ENCODE peak calls at places on chromosome 21, in six cellular contexts. J is IMR-90, X is H9, N is mesendoderm, D is mesenchymal stem cell, F is H1. H is an unnamed sample.

GRCh38 chr21:26125433-26126167 is 45.0 kb downstream of the APP start:
- DNase-seq in J (peak; percentile 28), X (no peak), N (peak; percentile 34), D (no peak), F (no peak), H (no peak)

GRCh38 chr21:41133896-41134522 is 34.0 kb upstream of the BACE2 start:
- DNase-seq in J (peak; percentile 54), X (no peak), N (peak; percentile 60), D (peak; percentile 3), F (no peak), H (peak; percentile 20)

GRCh38 chr21:38041493-38041892 is 125.2 kb upstream of the KCNJ6 start:
- DNase-seq in J (no peak), X (peak; percentile 32), N (peak; percentile 16), D (no peak), F (no peak), H (no peak)

GRCh38 chr21:44505673-44506278 is 34.2 kb downstream of the KRTAP10-1 start:
- DNase-seq in J (no peak), X (no peak), N (no peak), D (no peak), F (no peak), H (no peak)

GRCh38 chr21:31543191-31543590 is 116.3 kb upstream of the SOD1 start:
- DNase-seq in J (peak; percentile 86), X (no peak), N (no peak), D (peak; percentile 15), F (no peak), H (no peak)

GRCh38 chr21:31977816-31978215 is 105.0 kb downstream of the HUNK start:
- DNase-seq in J (no peak), X (no peak), N (no peak), D (no peak), F (no peak), H (no peak)

GRCh38 chr21:33368124-33368523 is 35.1 kb upstream of the IFNGR2 start:
- DNase-seq in J (no peak), X (no peak), N (no peak), D (no peak), F (peak; percentile 42), H (no peak)

GRCh38 chr21:31710586-31710985 is 21.3 kb downstream of the SCAF4 start:
- DNase-seq in J (peak; percentile 82), X (no peak), N (no peak), D (no peak), F (no peak), H (no peak)

GRCh38 chr21:31760931-31761330 is 29.0 kb upstream of the SCAF4 start:
- DNase-seq in J (no peak), X (no peak), N (no peak), D (no peak), F (no peak), H (no peak)

GRCh38 chr21:46424621-46425020 is 34.1 kb upstream of the DIP2A start:
- DNase-seq in J (no peak), X (no peak), N (no peak), D (no peak), F (no peak), H (no peak)

GRCh38 chr21:46424062-46424591 is 34.6 kb upstream of the DIP2A start:
- DNase-seq in J (no peak), X (no peak), N (peak; percentile 18), D (no peak), F (no peak), H (no peak)

GRCh38 chr21:46422636-46423241 is 36.0 kb upstream of the DIP2A start:
- DNase-seq in J (no peak), X (no peak), N (no peak), D (no peak), F (no peak), H (no peak)

GRCh38 chr21:46425061-46425460 is 33.6 kb upstream of the DIP2A start:
- DNase-seq in J (no peak), X (no peak), N (no peak), D (no peak), F (no peak), H (no peak)

GRCh38 chr21:46423546-46424061 is 35.1 kb upstream of the DIP2A start:
- DNase-seq in J (no peak), X (no peak), N (peak; percentile 57), D (no peak), F (no peak), H (no peak)
- H2BK15ac ChIP-seq in J (no peak overlapping the region), X (no peak overlapping the region), N (no peak overlapping the region), D (no peak overlapping the region), F (no peak overlapping the region), H (no peak overlapping the region)

DNA sequence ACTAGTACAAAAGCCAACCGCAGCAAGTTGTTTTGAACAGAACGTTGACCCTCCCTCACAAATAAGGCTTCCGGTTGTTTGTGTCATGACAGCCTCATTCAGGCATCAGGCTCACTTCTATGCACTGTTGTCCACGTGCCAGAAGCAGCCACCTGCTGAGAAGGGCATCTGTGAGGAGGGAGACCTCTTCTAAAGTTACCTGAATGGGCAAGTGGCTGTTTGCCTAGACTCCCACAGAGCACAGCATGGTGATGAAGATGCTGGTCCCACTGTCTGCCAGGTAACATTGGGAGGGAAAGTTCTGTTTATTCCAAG is 176.1 kb downstream of the CLIC6 start:
- DNase-seq in J (no peak), X (no peak), N (no peak), D (no peak), F (no peak), H (no peak)
- H4K8ac ChIP-seq in J (peak overlapping the region; percentile 31), X (no peak overlapping the region), N (no peak overlapping the region), D (no peak overlapping the region), F (no peak overlapping the region), H (no peak overlapping the region)

DNA sequence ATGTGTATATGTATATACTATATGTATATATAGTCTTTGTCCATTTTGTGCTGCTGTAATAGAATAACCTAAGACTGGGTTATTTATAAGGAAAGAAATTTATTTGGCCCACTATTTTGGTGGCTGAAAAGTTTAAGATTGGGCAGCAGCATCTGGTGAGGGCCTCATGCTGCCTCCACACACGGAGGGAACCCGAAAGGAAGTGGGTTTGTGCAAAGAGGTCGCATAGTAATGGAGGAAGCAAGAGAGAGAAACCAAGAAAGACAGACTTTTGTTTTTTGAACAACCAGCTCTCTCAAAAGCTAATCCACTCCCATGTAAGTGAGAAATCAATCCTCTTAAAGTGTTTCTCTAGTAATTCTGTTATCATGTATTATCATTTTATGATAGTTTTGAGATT is 1147.3 kb downstream of the NCAM2 start:
- DNase-seq in J (no peak), X (no peak), N (no peak), D (no peak), F (no peak), H (no peak)
- H2BK15ac ChIP-seq in J (no peak overlapping the region), X (no peak overlapping the region), N (no peak overlapping the region), D (no peak overlapping the region), F (no peak overlapping the region), H (no peak overlapping the region)

GRCh38 chr21:18026359-18026758 is 207.2 kb upstream of the C21orf91 start:
- DNase-seq in J (no peak), X (no peak), N (no peak), D (no peak), F (no peak), H (no peak)
- H4K8ac ChIP-seq in J (no peak overlapping the region), X (no peak overlapping the region), N (no peak overlapping the region), D (no peak overlapping the region), F (no peak overlapping the region), H (no peak overlapping the region)

GRCh38 chr21:27426196-27426595 is 459.3 kb upstream of the ADAMTS5 start:
- DNase-seq in J (no peak), X (no peak), N (no peak), D (no peak), F (no peak), H (no peak)
- H2BK15ac ChIP-seq in J (no peak overlapping the region), X (no peak overlapping the region), N (no peak overlapping the region), D (no peak overlapping the region), F (no peak overlapping the region), H (no peak overlapping the region)

GRCh38 chr21:42779431-42779861 is 99.9 kb downstream of the WDR4 start:
- DNase-seq in J (no peak), X (no peak), N (peak; percentile 40), D (no peak), F (no peak), H (no peak)
- H4K8ac ChIP-seq in J (no peak overlapping the region), X (no peak overlapping the region), N (no peak overlapping the region), D (no peak overlapping the region), F (peak overlapping the region; percentile 11), H (no peak overlapping the region)

DNA sequence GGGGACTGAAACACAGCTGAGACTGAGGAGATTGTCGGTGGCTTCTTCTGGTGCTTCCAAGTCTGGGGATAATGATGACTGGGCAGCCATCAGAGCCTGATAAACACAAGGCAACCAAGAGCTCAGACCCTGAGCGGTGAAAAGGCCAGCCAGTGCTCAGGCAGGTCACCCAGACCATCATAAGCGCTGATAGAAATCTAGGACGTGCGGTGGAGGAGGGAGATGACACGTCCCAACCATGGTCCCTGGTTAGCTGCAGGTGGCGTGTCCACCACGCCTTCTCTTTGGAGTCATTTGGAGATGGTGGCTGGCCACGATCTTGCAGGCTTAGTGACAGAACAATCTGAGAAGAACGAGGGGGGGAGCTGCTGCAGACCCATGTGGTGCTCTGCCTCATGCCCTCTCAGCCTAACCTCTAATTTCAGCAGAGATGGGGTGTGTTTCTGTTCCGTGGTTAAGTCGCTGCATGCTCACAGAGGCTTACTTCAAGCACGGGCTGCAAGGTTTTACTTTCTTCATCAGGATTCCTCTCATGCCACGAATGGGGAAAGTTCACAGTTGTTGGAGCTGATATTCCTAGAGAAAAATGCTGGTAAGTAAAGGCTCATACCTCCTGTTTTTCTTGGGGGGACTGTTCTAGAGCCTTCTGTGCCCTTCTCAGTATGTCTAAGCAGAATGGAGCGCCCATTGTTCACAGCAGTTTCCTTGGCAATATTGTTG is 17.4 kb upstream of the IGSF5 start:
- DNase-seq in J (no peak), X (no peak), N (no peak), D (no peak), F (no peak), H (no peak)
- H2BK15ac ChIP-seq in J (no peak overlapping the region), X (no peak overlapping the region), N (no peak overlapping the region), D (no peak overlapping the region), F (no peak overlapping the region), H (no peak overlapping the region)

DNA sequence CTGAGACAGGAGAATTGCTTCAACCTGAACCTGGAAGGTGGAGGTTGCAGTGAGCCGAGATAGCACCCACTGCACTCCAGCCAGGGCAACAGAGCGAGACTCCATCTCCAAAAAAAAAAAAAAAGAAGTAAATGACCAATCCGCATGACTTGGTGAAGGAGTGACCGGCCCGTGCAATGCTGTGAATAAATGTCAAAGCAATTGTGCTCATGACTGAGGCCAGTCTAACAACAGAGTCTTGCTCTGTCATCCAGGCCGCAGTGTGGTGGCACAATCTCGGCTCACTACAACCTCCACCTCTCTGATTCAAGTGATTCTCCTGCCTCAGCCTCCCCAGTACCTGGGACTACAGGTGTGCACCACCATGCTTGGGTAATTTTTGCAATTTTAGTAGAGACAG is 27.8 kb upstream of the SLC19A1 start:
- DNase-seq in J (no peak), X (peak; percentile 3), N (no peak), D (no peak), F (no peak), H (no peak)
- H4K8ac ChIP-seq in J (no peak overlapping the region), X (no peak overlapping the region), N (no peak overlapping the region), D (no peak overlapping the region), F (no peak overlapping the region), H (no peak overlapping the region)

GRCh38 chr21:36211660-36212512 is 55.3 kb downstream of the DOP1B start:
- DNase-seq in J (peak; percentile 93), X (no peak), N (no peak), D (peak; percentile 61), F (no peak), H (no peak)

GRCh38 chr21:36210779-36211659 is 54.4 kb downstream of the DOP1B start:
- DNase-seq in J (no peak), X (no peak), N (peak; percentile 67), D (no peak), F (no peak), H (no peak)

GRCh38 chr21:36208326-36209013 is 51.8 kb downstream of the DOP1B start:
- DNase-seq in J (no peak), X (no peak), N (no peak), D (no peak), F (peak; percentile 49), H (no peak)

GRCh38 chr21:36207577-36208320 is 51.1 kb downstream of the DOP1B start:
- DNase-seq in J (peak; percentile 81), X (no peak), N (peak; percentile 32), D (peak; percentile 22), F (no peak), H (no peak)

GRCh38 chr21:36209626-36210171 is 53.1 kb downstream of the DOP1B start:
- DNase-seq in J (peak; percentile 82), X (peak; percentile 78), N (peak; percentile 90), D (peak; percentile 34), F (peak; percentile 70), H (peak; percentile 32)
- H2BK15ac ChIP-seq in J (peak overlapping the region; percentile 95), X (no peak overlapping the region), N (no peak overlapping the region), D (no peak overlapping the region), F (no peak overlapping the region), H (no peak overlapping the region)

H was measured in neuronal stem cell.